ENCODE peak calls at places on chromosome 4, in four cellular contexts. H is IMR-90, T is mammary epithelial cell, Y is mesenchymal stem cell. L is an unnamed sample.

GRCh38 chr4:7964459-7964858 is 24.8 kb upstream of the AFAP1 start:
- DNase-seq in H (no peak), T (no peak), Y (no peak), L (no peak)

GRCh38 chr4:156778606-156779005 is 193.0 kb downstream of the PDGFC start:
- DNase-seq in H (peak; percentile 91), T (peak; percentile 71), Y (peak; percentile 93), L (peak; percentile 69)

GRCh38 chr4:176422031-176422430 is 102.3 kb downstream of the SPCS3 start:
- DNase-seq in H (peak; percentile 55), T (no peak), Y (no peak), L (peak; percentile 26)

GRCh38 chr4:48017108-48017527 is 546 bp downstream of the NIPAL1 start:
- DNase-seq in H (peak; percentile 66), T (peak; percentile 96), Y (peak; percentile 82), L (peak; percentile 17)

GRCh38 chr4:29082684-29083083 is 1637.5 kb upstream of the PCDH7 start:
- DNase-seq in H (no peak), T (no peak), Y (no peak), L (no peak)

GRCh38 chr4:146520894-146521542 is 722 bp downstream of the SLC10A7 start:
- DNase-seq in H (peak; percentile 63), T (peak; percentile 68), Y (peak; percentile 86), L (peak; percentile 56)

GRCh38 chr4:86950835-86951525 is 16.2 kb downstream of the AFF1 start:
- DNase-seq in H (no peak), T (no peak), Y (no peak), L (no peak)

GRCh38 chr4:186700746-186701145 is 22.9 kb downstream of the FAT1 start:
- DNase-seq in H (peak; percentile 76), T (peak; percentile 65), Y (no peak), L (peak; percentile 84)

GRCh38 chr4:82802906-82803305 is 4.3 kb upstream of the SCD5 start:
- DNase-seq in H (no peak), T (no peak), Y (no peak), L (no peak)

DNA sequence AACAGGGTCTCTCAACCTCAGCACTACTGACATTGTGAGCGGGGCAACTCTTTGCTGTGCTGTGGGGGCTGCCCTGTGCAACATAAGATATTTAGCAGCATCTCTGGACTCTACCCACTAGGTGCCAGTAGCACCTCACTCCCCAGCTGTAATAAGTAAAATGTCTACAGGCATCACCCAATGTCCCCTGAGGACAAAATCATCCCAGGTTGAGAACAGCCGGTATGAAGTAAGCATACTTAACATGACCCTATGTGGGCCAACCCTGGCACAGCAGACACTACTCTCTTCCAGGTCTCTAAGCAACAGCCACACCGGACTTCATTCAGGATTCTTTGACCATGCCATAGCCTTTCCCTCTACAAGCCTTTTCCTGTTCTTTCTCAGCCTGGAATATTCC is 10.5 kb upstream of the MGST2 start:
- DNase-seq in H (peak; percentile 48), T (peak; percentile 51), Y (peak; percentile 58), L (peak; percentile 56)
- H2AFZ ChIP-seq in H (no peak overlapping the region), T (no peak overlapping the region), Y (no peak overlapping the region), L (no peak overlapping the region)

GRCh38 chr4:98996056-98996941 is 778 bp downstream of the METAP1 start:
- DNase-seq in H (peak; percentile 55), T (peak; percentile 53), Y (peak; percentile 60), L (peak; percentile 20)
- H2AFZ ChIP-seq in H (peak overlapping the region; percentile 99), T (peak overlapping the region; percentile 93), Y (peak overlapping the region; percentile 37), L (peak overlapping the region; percentile 70)

DNA sequence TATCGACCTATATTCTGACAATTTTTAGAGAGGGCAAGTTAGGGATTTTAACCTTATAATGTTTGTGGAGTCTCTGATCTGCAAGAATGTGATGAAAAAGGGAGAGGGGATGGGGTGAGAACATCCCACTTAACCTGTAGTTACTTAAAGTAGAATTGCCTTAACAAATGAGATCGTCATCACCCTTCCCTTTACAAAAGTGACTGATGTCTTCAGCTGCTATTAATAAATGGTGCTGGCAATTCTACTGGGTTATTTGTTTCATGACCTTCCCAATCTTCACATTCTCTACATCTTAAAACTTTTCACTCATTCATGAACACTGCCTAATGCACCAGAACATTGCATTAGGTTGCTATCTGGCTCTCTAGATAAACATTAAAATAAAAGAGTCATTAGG is 873.4 kb upstream of the LCORL start:
- DNase-seq in H (no peak), T (no peak), Y (no peak), L (no peak)
- H2AFZ ChIP-seq in H (no peak overlapping the region), T (no peak overlapping the region), Y (no peak overlapping the region), L (no peak overlapping the region)

GRCh38 chr4:123530357-123530756 is 133.8 kb downstream of the SPRY1 start:
- DNase-seq in H (no peak), T (no peak), Y (no peak), L (no peak)

GRCh38 chr4:123529278-123529568 is 132.6 kb downstream of the SPRY1 start:
- DNase-seq in H (no peak), T (no peak), Y (no peak), L (no peak)

GRCh38 chr4:123526511-123526910 is 129.9 kb downstream of the SPRY1 start:
- DNase-seq in H (no peak), T (no peak), Y (no peak), L (no peak)

GRCh38 chr4:123524958-123525628 is 128.5 kb downstream of the SPRY1 start:
- DNase-seq in H (peak; percentile 65), T (no peak), Y (peak; percentile 92), L (no peak)

DNA sequence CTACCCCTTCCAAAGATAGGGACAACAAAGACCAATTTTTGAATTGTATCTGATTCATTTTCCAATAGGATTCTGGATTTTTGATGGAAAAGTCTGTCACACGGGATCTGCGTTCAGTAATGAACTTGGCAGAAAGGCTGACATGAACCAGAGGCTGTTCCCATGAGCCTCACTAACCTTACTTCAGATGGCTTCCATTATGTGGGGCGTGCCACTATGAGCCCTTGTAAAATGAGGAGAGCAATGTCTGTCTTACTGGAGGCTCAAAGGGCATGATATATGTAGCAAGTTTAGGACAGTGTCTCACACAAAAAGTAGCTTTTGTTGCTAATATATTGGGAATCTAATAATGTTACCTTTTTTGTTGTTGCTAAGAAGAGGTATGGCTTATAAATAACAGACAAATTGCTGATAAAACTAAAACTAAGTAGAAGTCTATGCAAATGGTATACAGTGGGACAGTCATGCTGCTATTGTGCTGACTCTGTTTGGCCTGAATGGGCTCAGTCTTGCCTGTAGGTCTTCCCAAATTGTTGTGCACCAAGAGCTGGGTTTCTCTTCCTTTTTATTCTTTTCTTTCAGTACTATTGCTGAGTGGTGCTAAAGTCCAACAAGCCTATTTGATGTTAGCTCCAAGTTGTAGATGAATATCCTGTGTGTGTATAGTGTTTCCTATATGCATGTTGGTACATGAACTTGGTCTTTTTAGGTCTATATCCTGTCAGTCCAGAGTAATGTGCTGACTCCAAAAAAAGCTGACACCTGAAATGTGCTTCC is 132.1 kb downstream of the SPRY1 start:
- DNase-seq in H (no peak), T (peak; percentile 45), Y (no peak), L (no peak)
- H2AFZ ChIP-seq in H (no peak overlapping the region), T (peak overlapping the region; percentile 76), Y (no peak overlapping the region), L (no peak overlapping the region)

GRCh38 chr4:52317981-52318380 is 266.9 kb downstream of the SPATA18 start:
- DNase-seq in H (no peak), T (peak; percentile 91), Y (no peak), L (no peak)

GRCh38 chr4:52317361-52317879 is 266.3 kb downstream of the SPATA18 start:
- DNase-seq in H (no peak), T (peak; percentile 63), Y (no peak), L (no peak)

GRCh38 chr4:52312722-52313121 is 261.6 kb downstream of the SPATA18 start:
- DNase-seq in H (no peak), T (peak; percentile 66), Y (no peak), L (no peak)
- H2AFZ ChIP-seq in H (no peak overlapping the region), T (peak overlapping the region; percentile 78), Y (no peak overlapping the region), L (no peak overlapping the region)

GRCh38 chr4:24513718-24514117 is 70.6 kb downstream of the DHX15 start:
- DNase-seq in H (peak; percentile 11), T (no peak), Y (no peak), L (no peak)

GRCh38 chr4:24514808-24515207 is 69.5 kb downstream of the DHX15 start:
- DNase-seq in H (no peak), T (no peak), Y (no peak), L (no peak)

GRCh38 chr4:24510091-24510490 is 74.3 kb downstream of the DHX15 start:
- DNase-seq in H (peak; percentile 24), T (no peak), Y (no peak), L (no peak)

GRCh38 chr4:24508541-24508940 is 75.8 kb downstream of the DHX15 start:
- DNase-seq in H (no peak), T (no peak), Y (no peak), L (no peak)

DNA sequence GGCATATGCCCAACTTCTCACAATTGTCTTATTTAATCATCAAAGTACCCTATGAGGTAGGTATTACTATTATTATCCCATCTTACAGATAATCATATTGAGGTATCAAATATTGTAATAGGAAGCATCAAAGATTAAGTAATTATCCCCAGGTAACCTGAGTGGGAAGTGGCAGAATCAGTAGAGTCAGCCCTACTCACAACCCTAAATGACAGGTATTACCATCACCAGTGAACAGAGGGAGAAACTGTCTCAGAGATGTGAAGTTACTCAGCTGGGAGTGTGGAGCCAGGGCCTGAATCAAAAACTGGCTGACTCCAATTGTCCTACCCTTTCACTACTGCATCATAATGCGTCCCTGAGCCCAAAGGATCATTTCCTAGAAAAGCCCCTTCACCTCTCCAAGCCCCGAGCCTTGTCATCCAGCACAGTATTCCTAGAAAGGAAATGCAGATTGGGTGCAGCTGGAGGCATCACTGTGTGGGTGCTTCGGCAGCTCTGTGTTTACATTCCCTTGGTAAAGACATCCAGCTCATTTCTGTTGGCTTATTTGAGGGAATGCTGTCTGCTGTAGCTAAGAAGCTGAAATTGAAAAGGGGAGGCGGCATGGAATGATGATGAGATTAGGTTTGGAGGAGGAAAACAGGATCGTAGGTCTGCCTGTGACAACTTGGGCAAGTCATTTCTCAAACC is 72.8 kb downstream of the DHX15 start:
- DNase-seq in H (peak; percentile 89), T (no peak), Y (peak; percentile 51), L (peak; percentile 68)
- H2AFZ ChIP-seq in H (no peak overlapping the region), T (no peak overlapping the region), Y (no peak overlapping the region), L (no peak overlapping the region)

GRCh38 chr4:119103263-119103662 is 32.4 kb upstream of the MYOZ2 start:
- DNase-seq in H (peak; percentile 99), T (peak; percentile 96), Y (peak; percentile 99), L (peak; percentile 100)
- H2AFZ ChIP-seq in H (peak overlapping the region; percentile 47), T (no peak overlapping the region), Y (no peak overlapping the region), L (no peak overlapping the region)